ENCODE peak calls at places on chromosomes 2 and 18, in four cellular contexts. One of them, this sample, is unnamed.

GRCh38 chr2:142989276-142990204 is 112.1 kb downstream of the KYNU start:
- DNase-seq in H9: no peak
- DNase-seq in mesendoderm: peak
- DNase-seq in IMR-90: peak
- DNase-seq in this sample: peak

GRCh38 chr18:27860011-27860410 is 316.9 kb downstream of the CDH2 start:
- DNase-seq in H9: no peak
- DNase-seq in mesendoderm: peak
- DNase-seq in IMR-90: no peak
- DNase-seq in this sample: no peak

GRCh38 chr18:69789794-69790193 is 157.9 kb downstream of the CD226 start:
- DNase-seq in H9: no peak
- DNase-seq in mesendoderm: no peak
- DNase-seq in IMR-90: no peak
- DNase-seq in this sample: no peak

GRCh38 chr18:396251-396555 is 104.3 kb downstream of the COLEC12 start:
- DNase-seq in H9: no peak
- DNase-seq in mesendoderm: no peak
- DNase-seq in IMR-90: no peak
- DNase-seq in this sample: no peak

GRCh38 chr2:153432381-153432780 is 46.2 kb downstream of the RPRM start:
- DNase-seq in H9: no peak
- DNase-seq in mesendoderm: no peak
- DNase-seq in IMR-90: no peak
- DNase-seq in this sample: no peak

GRCh38 chr2:134818321-134818720 is 20.1 kb upstream of the ACMSD start:
- DNase-seq in H9: no peak
- DNase-seq in mesendoderm: no peak
- DNase-seq in IMR-90: peak
- DNase-seq in this sample: no peak

GRCh38 chr2:223978451-223978850 is 21.2 kb downstream of the MRPL44 start:
- DNase-seq in H9: no peak
- DNase-seq in mesendoderm: no peak
- DNase-seq in IMR-90: no peak
- DNase-seq in this sample: no peak

GRCh38 chr2:127619191-127619590 is 26.8 kb upstream of the GPR17 start:
- DNase-seq in H9: no peak
- DNase-seq in mesendoderm: no peak
- DNase-seq in IMR-90: no peak
- DNase-seq in this sample: no peak

GRCh38 chr2:66730429-66730828 is 295.5 kb downstream of the MEIS1 start:
- DNase-seq in H9: no peak
- DNase-seq in mesendoderm: no peak
- DNase-seq in IMR-90: no peak
- DNase-seq in this sample: no peak

GRCh38 chr2:127695491-127696472 is 5.5 kb upstream of the SFT2D3 start:
- DNase-seq in H9: peak
- DNase-seq in mesendoderm: peak
- DNase-seq in IMR-90: peak
- DNase-seq in this sample: peak

GRCh38 chr2:10419553-10420257 is 28.4 kb downstream of the ODC1 start:
- DNase-seq in H9: no peak
- DNase-seq in mesendoderm: no peak
- DNase-seq in IMR-90: no peak
- DNase-seq in this sample: no peak
- H3K4ac ChIP-seq in H9: no peak
- H3K4ac ChIP-seq in mesendoderm: no peak
- H3K4ac ChIP-seq in IMR-90: no peak
- H3K4ac ChIP-seq in this sample: no peak

GRCh38 chr2:16049406-16049805 is 109.1 kb downstream of the MYCN start:
- DNase-seq in H9: no peak
- DNase-seq in mesendoderm: peak
- DNase-seq in IMR-90: no peak
- DNase-seq in this sample: no peak

GRCh38 chr2:16051841-16052564 is 111.7 kb downstream of the MYCN start:
- DNase-seq in H9: no peak
- DNase-seq in mesendoderm: no peak
- DNase-seq in IMR-90: no peak
- DNase-seq in this sample: no peak

GRCh38 chr2:16051046-16051489 is 110.7 kb downstream of the MYCN start:
- DNase-seq in H9: no peak
- DNase-seq in mesendoderm: no peak
- DNase-seq in IMR-90: no peak
- DNase-seq in this sample: no peak

GRCh38 chr2:16048466-16048865 is 108.1 kb downstream of the MYCN start:
- DNase-seq in H9: no peak
- DNase-seq in mesendoderm: no peak
- DNase-seq in IMR-90: no peak
- DNase-seq in this sample: no peak

DNA sequence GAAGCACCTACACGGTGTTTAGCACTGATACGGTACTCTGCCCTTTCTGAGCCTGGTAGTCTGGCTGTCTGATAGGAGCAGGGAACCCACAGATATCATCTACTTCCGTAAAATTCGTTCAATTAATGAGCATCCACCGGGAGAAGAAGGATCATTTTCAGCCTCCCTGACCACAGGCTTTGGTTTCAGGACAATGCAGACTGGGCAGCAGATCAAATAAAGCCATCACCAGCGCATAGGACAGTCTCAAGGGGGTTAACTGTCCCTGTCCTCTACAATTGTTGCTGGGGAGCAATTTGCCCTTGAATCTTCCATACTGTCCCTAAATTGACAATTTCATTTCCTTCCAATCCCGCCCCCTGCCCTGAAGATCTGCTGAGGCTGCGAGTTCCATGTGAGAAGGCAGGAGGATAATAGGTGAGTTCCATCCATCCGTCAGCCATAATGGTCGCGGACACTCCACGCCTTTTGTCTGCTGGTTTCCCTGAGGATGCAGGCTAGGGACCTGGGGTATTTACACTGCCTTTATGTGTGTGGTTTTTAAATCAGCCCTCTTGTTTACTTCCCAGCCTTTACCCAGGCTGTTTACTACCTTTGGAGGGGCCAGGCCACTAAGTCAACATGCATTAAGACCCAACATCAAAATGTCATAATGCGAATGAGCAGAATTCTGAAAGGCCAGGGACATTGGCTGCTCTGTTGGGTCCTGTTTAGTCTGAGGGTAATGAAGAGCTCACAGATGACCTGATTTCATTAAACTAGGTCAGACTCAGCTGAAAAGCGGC is 110.1 kb downstream of the MYCN start:
- DNase-seq in H9: no peak
- DNase-seq in mesendoderm: no peak
- DNase-seq in IMR-90: no peak
- DNase-seq in this sample: no peak
- H3K4ac ChIP-seq in H9: no peak
- H3K4ac ChIP-seq in mesendoderm: no peak
- H3K4ac ChIP-seq in IMR-90: no peak
- H3K4ac ChIP-seq in this sample: no peak

DNA sequence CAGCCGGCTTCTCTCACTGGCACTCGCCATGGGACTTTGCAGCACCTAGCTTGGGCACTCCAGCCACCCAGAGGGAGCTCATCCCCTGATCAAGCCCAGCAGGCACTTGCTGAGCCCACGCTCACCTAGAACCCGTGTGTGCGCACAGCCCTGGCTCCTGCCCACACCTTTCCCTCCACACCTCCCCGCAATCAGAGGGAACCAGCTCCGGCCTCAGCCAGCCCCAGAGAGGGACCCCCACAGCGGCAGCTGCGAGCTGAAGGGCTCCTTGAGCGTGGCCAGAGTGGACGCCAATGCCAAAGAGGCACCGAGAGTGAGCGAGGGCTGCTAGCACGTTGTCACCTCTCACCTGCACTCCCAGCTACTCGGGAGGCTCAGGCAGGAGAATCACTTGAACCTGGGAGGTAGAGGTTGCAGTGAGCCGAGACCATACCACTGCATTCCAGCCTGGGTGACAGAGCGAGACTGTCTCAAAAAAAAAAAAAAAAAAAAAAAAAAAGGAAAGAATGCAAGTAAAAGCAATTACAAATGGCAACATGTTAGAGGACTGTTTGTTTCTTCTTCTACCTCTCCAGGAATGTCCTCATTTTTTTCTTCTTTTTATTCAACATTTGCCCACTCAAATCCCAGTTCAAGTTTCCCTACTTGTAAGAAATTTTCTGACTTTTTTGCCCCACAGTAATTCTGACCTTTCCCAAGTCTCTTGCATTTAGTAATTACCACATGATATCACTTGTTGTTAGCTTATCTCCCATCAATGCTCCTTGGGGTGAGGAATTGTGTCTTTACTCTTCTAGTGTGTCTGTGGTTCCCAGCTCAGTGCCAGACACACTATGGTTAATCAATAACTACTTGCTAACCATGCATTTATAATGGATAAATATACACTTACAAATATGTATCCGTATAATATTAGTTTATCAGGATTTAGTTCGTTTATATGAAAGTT is 40.6 kb upstream of the ST3GAL5 start:
- DNase-seq in H9: no peak
- DNase-seq in mesendoderm: peak
- DNase-seq in IMR-90: no peak
- DNase-seq in this sample: no peak
- H3K4ac ChIP-seq in H9: no peak
- H3K4ac ChIP-seq in mesendoderm: no peak
- H3K4ac ChIP-seq in IMR-90: no peak
- H3K4ac ChIP-seq in this sample: no peak

DNA sequence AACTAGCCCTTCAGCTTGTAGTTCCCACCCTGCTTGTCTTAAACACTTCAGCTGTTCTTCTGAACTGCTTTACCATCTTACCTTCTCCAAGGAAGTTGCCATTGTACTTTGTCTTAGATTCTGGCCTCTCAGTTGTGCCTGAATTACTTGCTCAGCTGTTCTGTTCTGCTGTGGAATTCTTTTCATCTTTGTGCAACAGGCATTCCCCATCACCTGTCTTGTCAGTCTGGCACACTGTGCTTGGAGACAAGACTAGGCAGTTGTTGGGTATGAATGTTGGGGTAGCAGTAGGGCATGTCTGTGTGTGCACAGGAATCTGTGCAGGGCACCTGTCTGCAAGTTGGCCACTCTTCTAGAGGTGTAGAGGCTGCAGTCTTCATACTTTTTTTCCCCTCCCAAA is 38.7 kb downstream of the PHLPP1 start:
- DNase-seq in H9: no peak
- DNase-seq in mesendoderm: no peak
- DNase-seq in IMR-90: no peak
- DNase-seq in this sample: no peak
- H3K4ac ChIP-seq in H9: no peak
- H3K4ac ChIP-seq in mesendoderm: no peak
- H3K4ac ChIP-seq in IMR-90: no peak
- H3K4ac ChIP-seq in this sample: no peak

GRCh38 chr2:202034249-202035088 is 814 bp downstream of the FZD7 start:
- DNase-seq in H9: no peak
- DNase-seq in mesendoderm: peak
- DNase-seq in IMR-90: no peak
- DNase-seq in this sample: peak
- H3K4ac ChIP-seq in H9: no peak
- H3K4ac ChIP-seq in mesendoderm: peak
- H3K4ac ChIP-seq in IMR-90: peak
- H3K4ac ChIP-seq in this sample: no peak